ENCODE peak calls at places on chromosomes 6 and 20, in five cellular contexts. One of them, this sample, is unnamed. For H3K9me3, the result is how much of the 10 kb centered on the place peaks cover.

GRCh38 chr6:116217069-116217468 is 36.8 kb downstream of the TSPYL4 start:
- DNase-seq in AG04450: no peak
- DNase-seq in body of pancreas: no peak
- DNase-seq in tibial nerve: no peak
- DNase-seq in sigmoid colon: no peak
- DNase-seq in this sample: no peak

GRCh38 chr6:38387994-38388393 is 251.7 kb downstream of the BTBD9 start:
- DNase-seq in sigmoid colon: no peak
- DNase-seq in AG04450: peak
- DNase-seq in tibial nerve: peak
- DNase-seq in body of pancreas: no peak
- DNase-seq in this sample: no peak

GRCh38 chr6:20703049-20703448 is 168.8 kb downstream of the CDKAL1 start:
- DNase-seq in sigmoid colon: no peak
- DNase-seq in tibial nerve: no peak
- DNase-seq in AG04450: no peak
- DNase-seq in body of pancreas: no peak
- DNase-seq in this sample: no peak

GRCh38 chr6:24788031-24788665 is 10.6 kb downstream of the ARMH2 start:
- DNase-seq in tibial nerve: no peak
- DNase-seq in sigmoid colon: no peak
- DNase-seq in body of pancreas: no peak
- DNase-seq in AG04450: no peak
- DNase-seq in this sample: no peak

GRCh38 chr6:142045380-142046270 is 87.1 kb upstream of the GJE1 start:
- DNase-seq in sigmoid colon: no peak
- DNase-seq in tibial nerve: no peak
- DNase-seq in body of pancreas: no peak
- DNase-seq in AG04450: no peak
- DNase-seq in this sample: no peak

GRCh38 chr6:5569491-5569890 is 308.2 kb downstream of the FARS2 start:
- DNase-seq in body of pancreas: no peak
- DNase-seq in sigmoid colon: no peak
- DNase-seq in AG04450: no peak
- DNase-seq in tibial nerve: no peak
- DNase-seq in this sample: no peak

GRCh38 chr20:63553933-63554290 is at the start of gene FNDC11:
- DNase-seq in AG04450: no peak
- DNase-seq in body of pancreas: no peak
- DNase-seq in tibial nerve: no peak
- DNase-seq in sigmoid colon: no peak
- DNase-seq in this sample: peak

GRCh38 chr20:44811150-44811685 is 872 bp upstream of the RIMS4 start:
- DNase-seq in AG04450: no peak
- DNase-seq in sigmoid colon: no peak
- DNase-seq in body of pancreas: no peak
- DNase-seq in tibial nerve: no peak
- DNase-seq in this sample: no peak

GRCh38 chr6:55250400-55250799 is 76.1 kb downstream of the HCRTR2 start:
- DNase-seq in body of pancreas: no peak
- DNase-seq in sigmoid colon: no peak
- DNase-seq in tibial nerve: no peak
- DNase-seq in AG04450: no peak
- DNase-seq in this sample: no peak

GRCh38 chr6:159520002-159520401 is 173.0 kb downstream of the SOD2 start:
- DNase-seq in body of pancreas: no peak
- DNase-seq in sigmoid colon: no peak
- DNase-seq in AG04450: no peak
- DNase-seq in tibial nerve: no peak
- DNase-seq in this sample: no peak

GRCh38 chr20:19867074-19867473 is 109.0 kb downstream of the RIN2 start:
- DNase-seq in sigmoid colon: no peak
- DNase-seq in body of pancreas: no peak
- DNase-seq in AG04450: peak
- DNase-seq in tibial nerve: no peak
- DNase-seq in this sample: no peak

GRCh38 chr6:108608453-108609275 is 47.9 kb downstream of the FOXO3 start:
- DNase-seq in AG04450: no peak
- DNase-seq in sigmoid colon: no peak
- DNase-seq in body of pancreas: no peak
- DNase-seq in tibial nerve: no peak
- DNase-seq in this sample: peak

GRCh38 chr6:65524232-65524631 is 182.8 kb downstream of the EYS start:
- DNase-seq in AG04450: no peak
- DNase-seq in tibial nerve: no peak
- DNase-seq in sigmoid colon: no peak
- DNase-seq in body of pancreas: no peak
- DNase-seq in this sample: no peak

GRCh38 chr20:34111057-34111711 is 859 bp downstream of the EIF2S2 start:
- DNase-seq in AG04450: no peak
- DNase-seq in tibial nerve: peak
- DNase-seq in body of pancreas: peak
- DNase-seq in sigmoid colon: peak
- DNase-seq in this sample: no peak

GRCh38 chr6:81623106-81623834 is 129.2 kb downstream of the TENT5A start:
- DNase-seq in sigmoid colon: no peak
- DNase-seq in tibial nerve: no peak
- DNase-seq in body of pancreas: no peak
- DNase-seq in AG04450: no peak
- DNase-seq in this sample: no peak

GRCh38 chr6:169921227-169921626 is 169.8 kb downstream of the ERMARD start:
- DNase-seq in sigmoid colon: peak
- DNase-seq in body of pancreas: no peak
- DNase-seq in tibial nerve: no peak
- DNase-seq in AG04450: no peak
- DNase-seq in this sample: no peak

GRCh38 chr6:29603456-29603855 is 18.5 kb downstream of the OR2H2 start:
- DNase-seq in sigmoid colon: no peak
- DNase-seq in tibial nerve: no peak
- DNase-seq in body of pancreas: no peak
- DNase-seq in AG04450: no peak
- DNase-seq in this sample: no peak

GRCh38 chr6:135880066-135880972 is 28.8 kb downstream of the PDE7B start:
- DNase-seq in AG04450: no peak
- DNase-seq in sigmoid colon: no peak
- DNase-seq in tibial nerve: no peak
- DNase-seq in body of pancreas: no peak
- DNase-seq in this sample: no peak

GRCh38 chr6:51813904-51814303 is 273.5 kb downstream of the PKHD1 start:
- DNase-seq in sigmoid colon: no peak
- DNase-seq in tibial nerve: no peak
- DNase-seq in body of pancreas: no peak
- DNase-seq in AG04450: no peak
- DNase-seq in this sample: no peak

GRCh38 chr20:24651171-24651972 is 181.9 kb downstream of the SYNDIG1 start:
- DNase-seq in tibial nerve: no peak
- DNase-seq in body of pancreas: no peak
- DNase-seq in sigmoid colon: peak
- DNase-seq in AG04450: peak
- DNase-seq in this sample: no peak

GRCh38 chr20:2708073-2708415 is 15.5 kb downstream of the EBF4 start:
- DNase-seq in body of pancreas: no peak
- DNase-seq in sigmoid colon: no peak
- DNase-seq in tibial nerve: no peak
- DNase-seq in AG04450: no peak
- DNase-seq in this sample: peak

GRCh38 chr20:2707353-2708072 is 14.9 kb downstream of the EBF4 start:
- DNase-seq in sigmoid colon: no peak
- DNase-seq in body of pancreas: no peak
- DNase-seq in tibial nerve: no peak
- DNase-seq in AG04450: no peak
- DNase-seq in this sample: no peak

GRCh38 chr20:2708665-2709064 is 16.1 kb downstream of the EBF4 start:
- DNase-seq in AG04450: no peak
- DNase-seq in body of pancreas: no peak
- DNase-seq in tibial nerve: no peak
- DNase-seq in sigmoid colon: no peak
- DNase-seq in this sample: no peak

GRCh38 chr20:2705931-2706645 is 13.5 kb downstream of the EBF4 start:
- DNase-seq in body of pancreas: no peak
- DNase-seq in AG04450: no peak
- DNase-seq in tibial nerve: no peak
- DNase-seq in sigmoid colon: no peak
- DNase-seq in this sample: no peak

GRCh38 chr20:2706688-2707352 is 14.2 kb downstream of the EBF4 start:
- DNase-seq in AG04450: no peak
- DNase-seq in tibial nerve: no peak
- DNase-seq in body of pancreas: no peak
- DNase-seq in sigmoid colon: no peak
- DNase-seq in this sample: no peak
- H3K9me3 ChIP-seq in AG04450: under half
- H3K9me3 ChIP-seq in tibial nerve: under half
- H3K9me3 ChIP-seq in body of pancreas: under half
- H3K9me3 ChIP-seq in sigmoid colon: under half
- H3K9me3 ChIP-seq in this sample: under half

GRCh38 chr6:131167773-131168172 is 32.5 kb downstream of the AKAP7 start:
- DNase-seq in sigmoid colon: no peak
- DNase-seq in AG04450: no peak
- DNase-seq in tibial nerve: no peak
- DNase-seq in body of pancreas: no peak
- DNase-seq in this sample: no peak
- TF ChIP-seq CTCF in sigmoid colon: no peak
- TF ChIP-seq CTCF in AG04450: peak
- TF ChIP-seq CTCF in tibial nerve: no peak
- TF ChIP-seq CTCF in body of pancreas: no peak
- TF ChIP-seq CTCF in this sample: no peak

GRCh38 chr6:15752820-15753219 is 90.0 kb upstream of the DTNBP1 start:
- DNase-seq in body of pancreas: no peak
- DNase-seq in sigmoid colon: no peak
- DNase-seq in tibial nerve: no peak
- DNase-seq in AG04450: no peak
- DNase-seq in this sample: peak
- H3K4me3 ChIP-seq in body of pancreas: no peak
- H3K4me3 ChIP-seq in sigmoid colon: no peak
- H3K4me3 ChIP-seq in tibial nerve: no peak
- H3K4me3 ChIP-seq in AG04450: no peak
- H3K4me3 ChIP-seq in this sample: no peak

DNA sequence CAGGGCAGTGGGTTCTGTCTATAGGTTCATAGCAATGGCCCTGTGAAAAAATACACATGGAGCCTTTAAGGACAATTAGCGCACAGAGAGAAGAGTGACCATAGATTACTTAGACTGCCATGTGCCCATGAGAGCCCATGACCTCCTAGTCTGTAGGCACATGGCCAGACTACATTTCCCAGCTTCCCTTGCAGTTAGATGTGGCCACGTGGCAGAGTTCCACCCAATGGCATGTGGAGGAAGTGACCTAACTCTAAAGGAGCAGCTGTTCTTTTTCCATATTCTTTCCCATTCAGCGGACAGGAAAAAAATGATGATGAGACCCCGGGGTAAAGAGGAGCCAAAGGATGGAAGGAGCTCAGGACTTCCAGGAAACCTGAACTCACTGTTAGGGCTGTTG is 116.7 kb downstream of the CBLN4 start:
- DNase-seq in sigmoid colon: no peak
- DNase-seq in body of pancreas: no peak
- DNase-seq in AG04450: no peak
- DNase-seq in tibial nerve: no peak
- DNase-seq in this sample: peak
- H3K9me3 ChIP-seq in sigmoid colon: under half
- H3K9me3 ChIP-seq in body of pancreas: under half
- H3K9me3 ChIP-seq in AG04450: under half
- H3K9me3 ChIP-seq in tibial nerve: under half
- H3K9me3 ChIP-seq in this sample: under half

GRCh38 chr20:16701296-16701695 is 28.5 kb upstream of the SNRPB2 start:
- DNase-seq in tibial nerve: no peak
- DNase-seq in sigmoid colon: no peak
- DNase-seq in AG04450: no peak
- DNase-seq in body of pancreas: no peak
- DNase-seq in this sample: peak
- TF ChIP-seq CTCF in tibial nerve: no peak
- TF ChIP-seq CTCF in sigmoid colon: no peak
- TF ChIP-seq CTCF in AG04450: peak
- TF ChIP-seq CTCF in body of pancreas: no peak
- TF ChIP-seq CTCF in this sample: peak

DNA sequence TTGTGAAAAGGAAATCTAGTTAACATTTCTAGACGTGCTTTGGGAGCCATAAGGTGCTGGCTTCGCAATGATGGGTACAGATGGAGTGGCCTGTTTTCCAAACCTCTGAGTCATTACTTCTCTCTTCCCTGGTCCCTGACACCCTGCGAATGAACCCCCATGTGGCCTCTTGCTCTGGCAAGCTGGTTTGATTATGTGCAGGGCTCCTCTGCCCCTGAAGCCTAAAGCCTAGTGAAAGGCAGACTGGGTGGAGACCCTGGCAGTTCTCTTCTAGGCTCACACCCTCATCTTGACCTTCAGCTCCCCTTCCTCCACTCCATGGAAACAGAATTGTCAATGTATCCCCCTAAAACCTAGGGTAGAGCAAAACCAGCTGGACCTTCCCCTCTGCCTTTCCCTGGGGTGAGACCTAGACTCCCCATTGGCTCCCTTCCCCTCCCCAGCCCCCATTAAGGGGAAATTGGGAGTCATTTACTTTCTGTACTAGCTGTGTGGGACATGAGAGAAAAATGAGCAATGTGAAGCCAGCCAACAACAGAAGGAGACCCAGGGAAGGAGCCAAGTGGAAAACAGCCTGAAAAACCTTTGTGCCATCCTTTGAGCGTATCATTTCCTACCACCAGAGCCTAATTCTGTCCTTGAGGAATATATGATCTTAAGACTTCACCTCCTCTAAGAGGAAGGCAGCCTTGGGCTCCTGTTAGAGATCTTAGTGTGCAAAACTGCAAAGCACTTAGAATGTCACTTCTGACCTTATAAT is 158.5 kb downstream of the UST start:
- DNase-seq in sigmoid colon: no peak
- DNase-seq in AG04450: no peak
- DNase-seq in body of pancreas: no peak
- DNase-seq in tibial nerve: no peak
- DNase-seq in this sample: no peak
- H3K4me3 ChIP-seq in sigmoid colon: no peak
- H3K4me3 ChIP-seq in AG04450: no peak
- H3K4me3 ChIP-seq in body of pancreas: no peak
- H3K4me3 ChIP-seq in tibial nerve: no peak
- H3K4me3 ChIP-seq in this sample: no peak

GRCh38 chr6:22783921-22784320 is 214.6 kb downstream of the HDGFL1 start:
- DNase-seq in AG04450: no peak
- DNase-seq in sigmoid colon: no peak
- DNase-seq in tibial nerve: no peak
- DNase-seq in body of pancreas: no peak
- DNase-seq in this sample: no peak

GRCh38 chr6:22785036-22785435 is 215.7 kb downstream of the HDGFL1 start:
- DNase-seq in body of pancreas: no peak
- DNase-seq in sigmoid colon: no peak
- DNase-seq in AG04450: no peak
- DNase-seq in tibial nerve: no peak
- DNase-seq in this sample: no peak

GRCh38 chr6:22789315-22789714 is 219.9 kb downstream of the HDGFL1 start:
- DNase-seq in body of pancreas: no peak
- DNase-seq in tibial nerve: no peak
- DNase-seq in AG04450: no peak
- DNase-seq in sigmoid colon: no peak
- DNase-seq in this sample: no peak

GRCh38 chr6:22788038-22788437 is 218.7 kb downstream of the HDGFL1 start:
- DNase-seq in AG04450: no peak
- DNase-seq in tibial nerve: no peak
- DNase-seq in sigmoid colon: no peak
- DNase-seq in body of pancreas: no peak
- DNase-seq in this sample: no peak

GRCh38 chr6:22784611-22785010 is 215.2 kb downstream of the HDGFL1 start:
- DNase-seq in body of pancreas: no peak
- DNase-seq in sigmoid colon: no peak
- DNase-seq in AG04450: peak
- DNase-seq in tibial nerve: no peak
- DNase-seq in this sample: no peak
- H3K9me3 ChIP-seq in body of pancreas: under half
- H3K9me3 ChIP-seq in sigmoid colon: under half
- H3K9me3 ChIP-seq in AG04450: under half
- H3K9me3 ChIP-seq in tibial nerve: under half
- H3K9me3 ChIP-seq in this sample: under half

GRCh38 chr6:32113386-32114352 is 4.5 kb upstream of the TNXB start:
- DNase-seq in tibial nerve: peak
- DNase-seq in sigmoid colon: peak
- DNase-seq in AG04450: peak
- DNase-seq in body of pancreas: peak
- DNase-seq in this sample: peak
- TF ChIP-seq CTCF in tibial nerve: peak
- TF ChIP-seq CTCF in sigmoid colon: no peak
- TF ChIP-seq CTCF in AG04450: peak
- TF ChIP-seq CTCF in body of pancreas: no peak
- TF ChIP-seq CTCF in this sample: peak